ENCODE peak calls at places on chromosome 14, in nine cellular contexts. Z is H1; Q is T-cell; P is HT-29; L is stimulated activated CD4-positive, alpha-beta T cell treated with anti-CD3 and anti-CD28 coated beads, Interleukin-4, amount 100 ng/mL, for 48 hours; R is AG10803; E is left ventricle myocardium superior; C is sciatic nerve; F is GM10248. J is an unnamed sample.

GRCh38 chr14:99143793-99144192 is 128.2 kb downstream of the BCL11B start:
- DNase-seq in P (no peak), F (no peak), C (no peak), Q (no peak), E (no peak), Z (no peak), R (no peak), L (no peak), J (no peak)

GRCh38 chr14:94462219-94462551 is 9.6 kb upstream of the SERPINA11 start:
- DNase-seq in Z (no peak), C (no peak), R (no peak), Q (no peak), F (no peak), L (no peak), E (no peak), P (no peak), J (no peak)

GRCh38 chr14:102028733-102029132 is 58.1 kb downstream of the HSP90AA1 start:
- DNase-seq in L (no peak), R (peak; percentile 88), C (no peak), E (no peak), P (peak; percentile 68), F (no peak), Q (no peak), Z (no peak), J (no peak)

GRCh38 chr14:59268858-59269257 is 80.4 kb downstream of the DAAM1 start:
- DNase-seq in F (no peak), Z (no peak), C (no peak), P (no peak), R (no peak), E (no peak), Q (no peak), L (no peak), J (no peak)

GRCh38 chr14:88546621-88547385 is 8.0 kb downstream of the PTPN21 start:
- DNase-seq in Z (no peak), L (no peak), C (no peak), F (no peak), E (no peak), R (no peak), Q (no peak), P (no peak), J (no peak)

GRCh38 chr14:22231022-22231421 is 358.0 kb downstream of the DAD1 start:
- DNase-seq in Z (no peak), F (peak; percentile 12), R (no peak), E (no peak), P (no peak), L (no peak), Q (peak; percentile 2), C (no peak), J (no peak)

GRCh38 chr14:68797180-68797670 is 4.4 kb upstream of the ZFP36L1 start:
- DNase-seq in Q (no peak), F (no peak), E (no peak), C (no peak), Z (peak; percentile 79), P (no peak), R (no peak), L (no peak), J (peak; percentile 45)

GRCh38 chr14:106166650-106167204 is 640.3 kb downstream of the TMEM121 start:
- DNase-seq in R (no peak), C (no peak), P (no peak), E (no peak), F (no peak), Z (no peak), Q (no peak), L (no peak), J (no peak)